ENCODE peak calls at places on chromosomes 3 and 15, in seven cellular contexts. Z, G, C, B, Y, L and P are unnamed samples.
A peak's percentile ranks its signal among the peaks of the same experiment; 100 is the strongest.

GRCh38 chr3:169615833-169616232 is 47.7 kb downstream of the MECOM start:
- DNase-seq in G (no peak), C (no peak), Y (no peak), B (no peak), Z (no peak), L (no peak), P (no peak)

GRCh38 chr15:66298803-66299251 is 5.5 kb downstream of the DIS3L start:
- DNase-seq in B (peak; percentile 93), Z (no peak), C (no peak), L (no peak), Y (no peak), G (no peak), P (peak; percentile 65)

GRCh38 chr3:195587406-195587805 is 3.7 kb upstream of the APOD start:
- DNase-seq in Y (no peak), Z (no peak), B (no peak), L (no peak), C (no peak), G (no peak), P (no peak)

GRCh38 chr3:151328298-151329036 is 882 bp downstream of the P2RY13 start:
- DNase-seq in Y (no peak), Z (peak; percentile 43), L (no peak), G (no peak), C (peak; percentile 2), B (no peak), P (no peak)

GRCh38 chr3:25002052-25002451 is 426.0 kb upstream of the RARB start:
- DNase-seq in B (no peak), Y (no peak), L (no peak), C (no peak), Z (no peak), G (no peak), P (no peak)

GRCh38 chr3:117751691-117752090 is 1042.1 kb downstream of the TUSC7 start:
- DNase-seq in C (no peak), G (no peak), L (no peak), B (no peak), Z (no peak), Y (no peak), P (no peak)

GRCh38 chr3:39434574-39434973 is 28.1 kb downstream of the RPSA start:
- DNase-seq in L (no peak), C (no peak), G (no peak), Z (peak; percentile 64), Y (no peak), B (no peak), P (no peak)

GRCh38 chr3:9351709-9352126 is 11.1 kb upstream of the THUMPD3 start:
- DNase-seq in C (no peak), Y (no peak), Z (no peak), G (no peak), L (no peak), B (no peak), P (peak; percentile 19)

GRCh38 chr3:175088981-175089380 is 229.8 kb downstream of the NAALADL2 start:
- DNase-seq in C (no peak), Z (no peak), G (no peak), Y (no peak), L (no peak), B (no peak), P (no peak)

GRCh38 chr15:52069559-52069958 is 43.0 kb downstream of the BCL2L10 start:
- DNase-seq in Z (no peak), B (no peak), L (no peak), Y (no peak), C (no peak), G (no peak), P (peak; percentile 24)

GRCh38 chr15:76333720-76334437 is 2.7 kb upstream of the ISL2 start:
- DNase-seq in C (no peak), Y (no peak), B (no peak), L (no peak), Z (no peak), G (no peak), P (no peak)

GRCh38 chr3:14770591-14770990 is 48.2 kb upstream of the FGD5 start:
- DNase-seq in B (no peak), G (no peak), C (no peak), Y (no peak), L (no peak), Z (no peak), P (no peak)

GRCh38 chr3:94617312-94617711 is 554.5 kb downstream of the NSUN3 start:
- DNase-seq in G (no peak), C (no peak), B (no peak), Z (no peak), L (no peak), Y (no peak), P (no peak)

GRCh38 chr15:90286678-90287077 is 21.2 kb downstream of the NGRN start:
- DNase-seq in L (no peak), Y (no peak), B (peak; percentile 10), G (no peak), Z (peak; percentile 50), C (peak; percentile 24), P (peak; percentile 39)

GRCh38 chr3:171459130-171459941 is 869 bp downstream of the TNIK start:
- DNase-seq in Y (peak; percentile 53), B (peak; percentile 15), Z (peak; percentile 19), C (peak; percentile 50), L (peak; percentile 82), G (no peak), P (peak; percentile 43)

GRCh38 chr15:62607643-62608042 is 434.9 kb upstream of the TPM1 start:
- DNase-seq in G (no peak), L (no peak), Z (peak; percentile 69), B (no peak), Y (no peak), C (no peak), P (no peak)

GRCh38 chr15:92803852-92804609 is 96.1 kb upstream of the CHD2 start:
- DNase-seq in C (no peak), G (peak; percentile 96), B (peak; percentile 99), Y (peak; percentile 84), L (peak; percentile 90), Z (peak; percentile 100), P (peak; percentile 46)

GRCh38 chr15:47431501-47431900 is 285.8 kb upstream of the SEMA6D start:
- DNase-seq in G (no peak), L (no peak), C (no peak), Y (no peak), B (peak; percentile 75), Z (peak; percentile 58), P (no peak)

GRCh38 chr3:82080792-82081191 is 319.3 kb upstream of the GBE1 start:
- DNase-seq in G (no peak), C (no peak), L (no peak), B (no peak), Z (no peak), Y (no peak), P (no peak)

GRCh38 chr3:132911741-132912415 is 126.3 kb upstream of the TMEM108 start:
- DNase-seq in G (no peak), L (no peak), C (no peak), Z (peak; percentile 78), B (no peak), Y (no peak), P (no peak)

GRCh38 chr3:14042680-14043079 is 82.0 kb downstream of the CHCHD4 start:
- DNase-seq in Y (no peak), C (no peak), B (no peak), L (no peak), G (no peak), Z (peak; percentile 37), P (no peak)

GRCh38 chr3:70876154-70876553 is 563.7 kb upstream of the MDFIC2 start:
- DNase-seq in Z (no peak), L (no peak), Y (no peak), C (no peak), G (no peak), B (no peak), P (no peak)
- H3K4me3 ChIP-seq in Z (no peak overlapping the region), L (no peak overlapping the region), Y (no peak overlapping the region), C (no peak overlapping the region), G (no peak overlapping the region), B (no peak overlapping the region), P (no peak overlapping the region)

DNA sequence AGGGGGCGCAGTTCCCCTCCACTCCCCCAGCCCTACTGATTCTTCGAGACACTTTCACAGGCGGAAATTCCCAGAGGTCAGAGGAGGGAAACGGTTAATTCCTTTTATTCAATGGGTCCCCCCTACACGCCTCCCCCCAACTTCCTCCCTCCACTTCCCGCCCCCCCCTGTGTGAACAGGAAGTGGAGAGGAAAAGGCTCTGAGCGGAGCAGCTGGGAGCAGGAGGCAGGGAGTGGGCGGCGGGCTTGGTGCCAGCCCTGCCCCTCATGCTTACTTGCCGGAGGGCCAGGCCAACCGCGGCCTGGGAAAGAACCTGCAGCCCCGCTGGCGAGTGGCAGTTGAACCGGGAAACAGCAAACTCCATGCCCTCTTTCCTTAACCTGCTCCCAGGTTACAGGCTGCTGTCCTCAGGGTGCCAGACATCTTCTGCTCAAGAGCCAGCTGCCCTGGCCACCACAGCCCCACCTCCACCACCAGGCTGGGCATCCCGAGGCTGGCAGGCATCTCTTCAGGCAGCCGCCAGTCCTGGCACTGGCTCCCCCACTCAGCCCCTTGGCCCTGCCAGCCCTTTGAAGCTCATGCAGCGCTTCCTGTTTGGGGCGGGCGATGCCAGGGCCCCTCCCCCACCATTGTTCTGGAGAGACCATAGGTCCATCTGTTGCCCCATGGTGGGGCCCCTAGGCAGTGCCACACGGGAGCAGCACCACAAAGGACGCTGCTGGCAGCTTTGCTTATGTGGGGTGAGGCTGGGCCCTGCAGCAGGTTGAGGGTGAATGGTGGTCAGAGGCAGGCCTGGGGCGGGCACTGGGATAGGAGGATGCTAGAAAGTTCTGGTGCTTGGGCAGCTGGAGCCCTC is 12.9 kb downstream of the VPS18 start:
- DNase-seq in Y (peak; percentile 73), L (peak; percentile 83), C (peak; percentile 54), B (no peak), Z (peak; percentile 43), G (no peak), P (peak; percentile 60)
- H3K4me3 ChIP-seq in Y (peak overlapping the region; percentile 61), L (peak overlapping the region; percentile 34), C (peak overlapping the region; percentile 84), B (no peak overlapping the region), Z (peak overlapping the region; percentile 54), G (peak overlapping the region; percentile 54), P (no peak overlapping the region)

GRCh38 chr3:126654571-126655393 is at the start of gene TXNRD3:
- DNase-seq in Z (peak; percentile 44), L (peak; percentile 94), Y (peak; percentile 84), C (peak; percentile 39), B (peak; percentile 67), G (no peak), P (peak; percentile 88)
- H3K4me3 ChIP-seq in Z (peak within 1 kb of the TSS; percentile 60), L (peak within 1 kb of the TSS; percentile 63), Y (peak within 1 kb of the TSS; percentile 70), C (peak within 1 kb of the TSS; percentile 56), B (peak within 1 kb of the TSS; percentile 98), G (peak within 1 kb of the TSS; percentile 65), P (peak within 1 kb of the TSS; percentile 36)

DNA sequence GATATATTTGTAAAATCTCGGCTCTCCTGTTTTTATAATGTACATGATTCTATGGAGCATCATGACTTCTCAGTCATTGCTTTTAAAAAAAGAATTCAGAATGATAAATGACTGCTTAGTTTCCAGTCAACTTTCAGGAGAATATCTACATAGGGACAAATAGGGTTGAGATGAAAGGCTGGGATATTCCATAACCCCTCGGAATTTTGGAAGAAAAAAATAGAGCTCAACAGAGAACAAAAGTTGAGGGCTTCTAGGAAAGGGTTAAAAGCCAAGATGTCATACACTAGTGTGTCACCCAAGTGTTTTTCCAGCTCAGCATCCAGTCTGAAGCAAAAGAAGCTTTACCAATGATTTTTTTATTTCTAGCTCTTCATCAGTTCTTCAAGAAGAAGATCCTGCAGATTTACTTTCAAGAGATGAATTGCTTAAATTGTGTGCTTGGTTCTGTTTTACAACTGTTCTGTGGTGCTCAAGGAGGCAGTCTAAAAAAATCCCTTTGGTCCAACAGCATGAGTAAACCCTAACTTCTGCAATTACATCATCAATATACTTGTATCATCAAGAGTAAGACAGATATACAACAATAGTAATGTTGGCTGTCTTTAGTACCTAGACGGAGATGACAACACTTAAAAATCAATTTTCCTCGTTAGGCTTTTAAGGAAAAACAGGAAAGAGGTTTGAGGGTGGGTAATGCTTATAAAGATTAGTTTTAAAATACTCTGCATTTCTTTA is 979 bp downstream of the UNC13C start:
- DNase-seq in B (no peak), L (no peak), Y (no peak), C (no peak), G (no peak), Z (no peak), P (no peak)
- H3K4me3 ChIP-seq in B (no peak overlapping the region), L (no peak overlapping the region), Y (no peak overlapping the region), C (no peak overlapping the region), G (no peak overlapping the region), Z (no peak overlapping the region), P (no peak overlapping the region)